ENCODE peak calls at places on chromosomes 4 and X, in four cellular contexts. K is GM23248, A is PC-3, N is HCT116. R is an unnamed sample.

GRCh38 chr4:7018281-7018680 is 24.9 kb upstream of the TADA2B start:
- DNase-seq in A (no peak), N (no peak), K (no peak), R (no peak)

GRCh38 chrX:6053126-6053625 is 175.5 kb downstream of the NLGN4X start:
- DNase-seq in K (no peak), N (no peak), A (no peak), R (no peak)

GRCh38 chr4:107248571-107248970 is 212.5 kb upstream of the DKK2 start:
- DNase-seq in N (no peak), A (peak), K (peak), R (no peak)

GRCh38 chrX:154396948-154397887 is 959 bp upstream of the RPL10 start:
- DNase-seq in K (peak), A (peak), N (no peak), R (peak)

GRCh38 chrX:111100191-111100590 is 4.2 kb downstream of the PAK3 start:
- DNase-seq in K (peak), N (peak), A (peak), R (peak)

GRCh38 chr4:185457136-185457535 is 14.4 kb downstream of the CCDC110 start:
- DNase-seq in K (no peak), N (no peak), A (no peak), R (peak)

GRCh38 chr4:124455671-124456070 is 256.9 kb downstream of the ANKRD50 start:
- DNase-seq in N (no peak), K (no peak), A (no peak), R (no peak)

GRCh38 chrX:24465524-24465850 is 401 bp downstream of the PDK3 start:
- DNase-seq in N (no peak), K (no peak), A (no peak), R (no peak)

GRCh38 chr4:82561745-82562552 is at the start of gene TMEM150C:
- DNase-seq in K (peak), N (no peak), A (peak), R (peak)

GRCh38 chr4:7335363-7336066 is 99.2 kb downstream of the PSAPL1 start:
- DNase-seq in K (peak), N (peak), A (peak), R (peak)

GRCh38 chr4:6290769-6291547 is 21.3 kb downstream of the WFS1 start:
- DNase-seq in K (no peak), A (no peak), N (no peak), R (no peak)

GRCh38 chrX:66074920-66075879 is 35.3 kb upstream of the VSIG4 start:
- DNase-seq in A (peak), K (no peak), N (no peak), R (no peak)

GRCh38 chr4:97016186-97016945 is 1126.9 kb downstream of the STPG2 start:
- DNase-seq in K (no peak), N (no peak), A (peak), R (no peak)

GRCh38 chr4:27040351-27040750 is 179.7 kb downstream of the STIM2 start:
- DNase-seq in K (no peak), N (no peak), A (no peak), R (no peak)

GRCh38 chr4:140935259-140935658 is 179.1 kb upstream of the TBC1D9 start:
- DNase-seq in K (peak), A (no peak), N (no peak), R (no peak)

GRCh38 chr4:16136771-16137170 is 52.9 kb upstream of the PROM1 start:
- DNase-seq in N (no peak), K (no peak), A (no peak), R (no peak)

GRCh38 chrX:154695913-154696312 is 42.5 kb upstream of the CTAG2 start:
- DNase-seq in K (peak), A (no peak), N (no peak), R (no peak)

GRCh38 chrX:149903889-149904748 is 23.1 kb downstream of the MAGEA8 start:
- DNase-seq in K (peak), A (no peak), N (no peak), R (no peak)

GRCh38 chrX:149129767-149130166 is 375.3 kb downstream of the IDS start:
- DNase-seq in K (no peak), A (no peak), N (no peak), R (no peak)

GRCh38 chr4:184599492-184600135 is 49.6 kb downstream of the CASP3 start:
- DNase-seq in K (peak), N (no peak), A (peak), R (no peak)

GRCh38 chr4:173448919-173449641 is 50.2 kb upstream of the SCRG1 start:
- DNase-seq in N (no peak), A (no peak), K (peak), R (no peak)

GRCh38 chr4:61500883-61501282 is 300.8 kb downstream of the ADGRL3 start:
- DNase-seq in K (no peak), N (no peak), A (peak), R (no peak)

GRCh38 chr4:102736636-102737549 is 23.9 kb downstream of the MANBA start:
- DNase-seq in K (no peak), N (no peak), A (peak), R (no peak)

GRCh38 chr4:70197842-70198241 is 2.3 kb downstream of the ODAM start:
- DNase-seq in A (no peak), K (no peak), N (no peak), R (peak)

GRCh38 chrX:95889279-95889678 is 795.4 kb upstream of the DIAPH2 start:
- DNase-seq in N (no peak), A (no peak), K (no peak), R (no peak)

GRCh38 chrX:154486052-154486395 is 391 bp downstream of the UBL4A start:
- DNase-seq in A (no peak), K (peak), N (no peak), R (no peak)

GRCh38 chr4:118997601-118998000 is 108.9 kb downstream of the SYNPO2 start:
- DNase-seq in N (no peak), K (peak), A (no peak), R (no peak)

GRCh38 chr4:142080960-142081359 is 444.6 kb downstream of the IL15 start:
- DNase-seq in K (no peak), A (no peak), N (no peak), R (no peak)

GRCh38 chrX:38887222-38887621 is 86.0 kb downstream of the MID1IP1 start:
- DNase-seq in N (no peak), K (no peak), A (no peak), R (no peak)

GRCh38 chrX:151488677-151489076 is 74.8 kb upstream of the PASD1 start:
- DNase-seq in K (peak), A (no peak), N (peak), R (peak)

GRCh38 chrX:9824554-9824953 is 38.3 kb downstream of the SHROOM2 start:
- DNase-seq in N (no peak), K (no peak), A (no peak), R (peak)

GRCh38 chr4:185201983-185202962 is 1.5 kb downstream of the CFAP97 start:
- DNase-seq in A (no peak), K (peak), N (no peak), R (peak)

GRCh38 chr4:2059034-2059725 is at the start of gene NAT8L:
- DNase-seq in A (peak), K (peak), N (peak), R (peak)
- H3K9ac ChIP-seq in A (no peak), K (no peak), N (peak), R (no peak)

DNA sequence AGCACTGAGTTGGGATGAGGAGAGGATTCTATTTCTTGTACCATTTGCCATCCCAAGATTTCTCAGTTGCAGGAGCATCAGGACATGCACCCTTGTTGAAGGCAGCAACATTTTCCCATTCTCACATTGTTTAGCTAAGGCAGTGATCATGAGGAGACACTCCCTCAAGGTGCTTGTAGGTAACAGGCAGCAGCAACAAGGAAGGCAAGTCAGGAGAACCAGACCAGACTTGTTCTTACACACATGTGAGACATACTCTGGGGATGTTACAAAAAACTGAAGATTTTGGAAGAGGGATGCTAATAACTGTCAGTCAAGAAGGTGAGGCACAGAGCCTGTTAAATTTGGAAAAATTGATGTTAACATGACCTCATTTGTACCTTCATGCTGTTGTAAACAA is 15.5 kb upstream of the HPGDS start:
- DNase-seq in A (no peak), K (no peak), N (no peak), R (no peak)
- TF ChIP-seq EZH2phosphoT487 in A (no peak), K (no peak), N (no peak), R (no peak)

GRCh38 chrX:46770006-46770816 is 11.3 kb upstream of the SLC9A7 start:
- DNase-seq in A (peak), K (peak), N (no peak), R (no peak)
- H3K9ac ChIP-seq in A (peak), K (peak), N (no peak), R (no peak)

DNA sequence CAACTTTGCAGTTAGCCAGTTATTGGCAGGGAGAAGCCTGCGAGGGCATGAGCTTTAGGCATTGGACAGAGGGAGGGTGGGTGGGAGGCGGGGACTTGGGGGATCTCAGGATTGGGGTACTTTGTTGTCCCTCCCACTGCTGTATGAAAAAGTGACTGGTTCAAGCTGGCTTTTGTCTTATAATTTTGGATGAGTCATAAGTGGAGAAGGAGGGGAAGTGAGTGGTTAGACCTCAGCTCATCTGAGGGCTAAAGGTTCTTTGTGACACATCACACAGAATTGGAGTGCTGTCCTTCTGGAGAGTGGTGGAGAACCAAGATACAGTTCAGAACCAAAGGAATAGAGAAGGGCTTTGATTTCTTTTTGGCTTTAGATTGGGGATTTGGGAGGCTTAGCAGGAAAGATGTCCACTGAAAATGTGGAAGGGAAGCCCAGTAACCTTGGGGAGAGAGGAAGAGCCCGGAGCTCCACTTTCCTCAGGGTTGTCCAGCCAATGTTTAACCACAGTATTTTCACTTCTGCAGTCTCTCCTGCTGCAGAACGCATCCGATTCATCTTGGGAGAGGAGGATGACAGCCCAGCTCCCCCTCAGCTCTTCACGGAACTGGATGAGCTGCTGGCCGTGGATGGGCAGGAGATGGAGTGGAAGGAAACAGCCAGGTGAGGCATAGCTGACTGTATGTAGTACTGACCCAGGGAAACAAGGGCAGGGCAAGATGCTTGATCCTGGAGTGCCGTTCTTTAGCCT is at the start of gene SLC4A4:
- DNase-seq in A (peak), N (no peak), K (peak), R (no peak)
- TF ChIP-seq EZH2phosphoT487 in A (no peak), N (no peak), K (no peak), R (no peak)

GRCh38 chr4:152482211-152482610 is 53.7 kb downstream of the FBXW7 start:
- DNase-seq in A (peak), K (no peak), N (no peak), R (no peak)

GRCh38 chr4:152488246-152488645 is 47.6 kb downstream of the FBXW7 start:
- DNase-seq in A (no peak), N (no peak), K (no peak), R (no peak)

GRCh38 chr4:152480901-152481300 is 55.0 kb downstream of the FBXW7 start:
- DNase-seq in N (no peak), K (no peak), A (no peak), R (no peak)

GRCh38 chr4:152486414-152487389 is 49.2 kb downstream of the FBXW7 start:
- DNase-seq in A (no peak), N (no peak), K (no peak), R (no peak)

DNA sequence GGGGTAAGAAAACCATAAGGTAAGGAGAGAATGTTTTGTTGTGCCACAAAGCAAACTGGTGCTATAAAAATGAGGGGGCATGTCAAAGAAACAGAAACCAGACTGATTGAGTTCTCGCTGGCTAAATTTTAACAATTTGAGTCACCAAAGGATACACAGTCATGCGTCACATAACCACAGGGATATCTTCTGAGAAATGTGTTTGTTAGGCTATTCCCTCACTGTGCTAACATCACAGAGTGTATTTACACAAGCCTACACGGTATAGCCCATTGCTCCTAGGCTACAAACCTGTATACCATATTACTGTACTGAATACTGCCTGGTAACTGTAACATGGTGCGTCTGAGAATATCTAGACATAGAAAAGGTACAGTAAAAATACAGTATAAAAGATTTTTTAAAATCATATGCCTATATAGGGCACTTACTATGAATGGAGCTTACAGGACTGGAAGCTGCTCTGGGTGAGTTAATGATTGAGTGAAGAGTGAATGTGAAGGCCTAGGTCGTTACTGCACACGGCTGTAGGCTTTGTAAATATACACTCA is 50.1 kb downstream of the FBXW7 start:
- DNase-seq in A (peak), N (no peak), K (peak), R (no peak)
- H3K9ac ChIP-seq in A (peak), N (no peak), K (peak), R (no peak)

GRCh38 chr4:120770897-120771296 is 151.6 kb downstream of the PRDM5 start:
- DNase-seq in A (no peak), N (no peak), K (no peak), R (no peak)

GRCh38 chr4:120773641-120774040 is 148.9 kb downstream of the PRDM5 start:
- DNase-seq in A (no peak), N (no peak), K (no peak), R (no peak)

GRCh38 chr4:120765271-120765985 is 157.1 kb downstream of the PRDM5 start:
- DNase-seq in N (no peak), A (no peak), K (no peak), R (no peak)

GRCh38 chr4:120771907-120772306 is 150.6 kb downstream of the PRDM5 start:
- DNase-seq in N (no peak), K (no peak), A (peak), R (no peak)

GRCh38 chr4:120769227-120769626 is 153.3 kb downstream of the PRDM5 start:
- DNase-seq in N (peak), A (no peak), K (peak), R (peak)
- TF ChIP-seq EZH2phosphoT487 in N (no peak), A (no peak), K (no peak), R (no peak)

GRCh38 chr4:2792711-2793577 is at the start of gene SH3BP2:
- DNase-seq in N (peak), A (peak), K (peak), R (peak)
- H3K9ac ChIP-seq in N (peak), A (peak), K (peak), R (no peak)

GRCh38 chr4:117357422-117357821 is 272.0 kb upstream of the TRAM1L1 start:
- DNase-seq in A (no peak), N (no peak), K (no peak), R (no peak)
- TF ChIP-seq EZH2phosphoT487 in A (no peak), N (no peak), K (no peak), R (no peak)

GRCh38 chrX:40933132-40934078 is 151.8 kb upstream of the USP9X start:
- DNase-seq in A (peak), K (peak), N (no peak), R (peak)
- H3K9ac ChIP-seq in A (peak), K (peak), N (no peak), R (no peak)

GRCh38 chr4:165784672-165785071 is 88.4 kb upstream of the TLL1 start:
- DNase-seq in N (no peak), A (peak), K (no peak), R (no peak)
- TF ChIP-seq EZH2phosphoT487 in N (no peak), A (no peak), K (no peak), R (no peak)